ENCODE peak calls at places on chromosomes 3 and 15, in five cellular contexts. N, F, P, A and H are unnamed samples. For H3K4me1 and H3K36me3, the result is how much of the 10 kb centered on the place peaks cover.

GRCh38 chr3:113832477-113833164 is 6.0 kb upstream of the GRAMD1C start:
- DNase-seq in N (no peak), P (no peak), F (no peak), A (peak), H (no peak)

GRCh38 chr3:14137004-14137403 is 12.2 kb downstream of the TMEM43 start:
- DNase-seq in A (no peak), F (no peak), P (peak), N (no peak), H (no peak)

GRCh38 chr3:126432361-126432760 is 37.7 kb downstream of the CFAP100 start:
- DNase-seq in F (no peak), A (peak), N (no peak), P (peak), H (no peak)

GRCh38 chr15:85179700-85180099 is 198.0 kb downstream of the PDE8A start:
- DNase-seq in F (no peak), N (no peak), P (no peak), A (no peak), H (no peak)

GRCh38 chr3:41693799-41694198 is 268.1 kb downstream of the ULK4 start:
- DNase-seq in N (no peak), A (no peak), F (no peak), P (no peak), H (peak)

GRCh38 chr3:142853270-142854163 is 35.4 kb downstream of the PCOLCE2 start:
- DNase-seq in A (peak), N (peak), P (peak), F (no peak), H (peak)

GRCh38 chr15:85504739-85505676 is 124.6 kb downstream of the AKAP13 start:
- DNase-seq in A (peak), F (peak), P (peak), N (peak), H (peak)

GRCh38 chr3:197547618-197548017 is 8.2 kb downstream of the BDH1 start:
- DNase-seq in N (peak), P (no peak), A (no peak), F (no peak), H (no peak)

GRCh38 chr3:148455098-148455497 is 242.6 kb upstream of the AGTR1 start:
- DNase-seq in F (no peak), A (no peak), N (peak), P (no peak), H (no peak)

GRCh38 chr3:170228093-170228766 is 6.0 kb downstream of the PRKCI start:
- DNase-seq in P (peak), A (peak), F (no peak), N (no peak), H (peak)

GRCh38 chr15:23035964-23036566 is 3.3 kb downstream of the TUBGCP5 start:
- DNase-seq in N (peak), A (peak), P (peak), F (peak), H (peak)

GRCh38 chr15:45177285-45177684 is 10.5 kb downstream of the SHF start:
- DNase-seq in F (no peak), A (no peak), P (peak), N (no peak), H (no peak)

GRCh38 chr3:26522919-26523318 is 99.7 kb upstream of the LRRC3B start:
- DNase-seq in N (no peak), P (no peak), F (no peak), A (no peak), H (no peak)

GRCh38 chr15:25734680-25735355 is 128.3 kb downstream of the ATP10A start:
- DNase-seq in A (no peak), F (peak), N (no peak), P (no peak), H (no peak)

GRCh38 chr3:189049458-189050231 is 122.1 kb upstream of the TPRG1 start:
- DNase-seq in N (no peak), P (no peak), F (no peak), A (no peak), H (no peak)

GRCh38 chr3:36993326-36994283 is at the start of gene MLH1:
- DNase-seq in F (peak), P (peak), A (peak), N (peak), H (peak)

GRCh38 chr3:114872056-114872455 is 275.0 kb downstream of the ZBTB20 start:
- DNase-seq in P (no peak), N (no peak), A (peak), F (no peak), H (no peak)

GRCh38 chr15:66803182-66803729 is 101.2 kb downstream of the SMAD6 start:
- DNase-seq in A (peak), N (peak), P (peak), F (peak), H (peak)

GRCh38 chr3:187986514-187986934 is 167.4 kb upstream of the LPP start:
- DNase-seq in F (no peak), N (no peak), A (peak), P (peak), H (peak)

GRCh38 chr3:148880681-148881080 is 15.6 kb downstream of the CPA3 start:
- DNase-seq in F (no peak), N (no peak), P (no peak), A (no peak), H (no peak)

GRCh38 chr3:20645340-20645739 is 459.3 kb upstream of the SGO1 start:
- DNase-seq in N (no peak), P (no peak), A (no peak), F (no peak), H (no peak)

GRCh38 chr3:119205685-119206084 is 32.3 kb downstream of the UPK1B start:
- DNase-seq in F (no peak), P (no peak), A (no peak), N (no peak), H (no peak)

GRCh38 chr3:43405888-43406636 is 119.7 kb downstream of the SNRK start:
- DNase-seq in P (no peak), F (no peak), A (peak), N (no peak), H (no peak)

GRCh38 chr15:33101036-33101435 is 93.5 kb downstream of the FMN1 start:
- DNase-seq in N (no peak), F (no peak), A (no peak), P (no peak), H (no peak)

GRCh38 chr3:183295211-183295610 is 42.2 kb downstream of the B3GNT5 start:
- DNase-seq in A (peak), P (peak), N (no peak), F (peak), H (peak)

GRCh38 chr15:83475551-83475950 is 28.4 kb downstream of the SH3GL3 start:
- DNase-seq in P (peak), A (peak), N (no peak), F (no peak), H (peak)

DNA sequence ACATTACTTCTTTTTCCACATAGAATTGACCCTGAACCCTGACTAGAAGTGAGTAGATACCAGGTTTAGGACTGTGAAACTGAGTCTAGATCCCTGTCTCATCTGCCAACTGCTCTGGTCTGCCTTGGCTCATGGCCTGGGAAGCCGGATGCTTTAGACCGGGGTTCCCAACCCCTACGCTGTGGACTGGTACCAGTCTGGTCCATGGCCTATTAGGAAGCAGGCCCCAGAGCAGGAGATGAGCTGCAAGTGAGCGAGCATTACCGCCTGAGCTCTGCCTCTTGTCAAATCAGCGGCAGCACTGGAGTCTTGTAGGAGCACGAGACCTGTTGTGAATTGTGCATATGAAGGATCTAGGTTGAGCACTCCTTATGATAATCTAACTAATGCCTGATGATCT is 734.2 kb downstream of the AGBL1 start:
- DNase-seq in A (no peak), P (no peak), N (no peak), F (no peak), H (no peak)
- H3K4me1 ChIP-seq in A (under half), P (under half), N (under half), F (under half), H (under half)

GRCh38 chr15:101565377-101565776 is 75.9 kb upstream of the PCSK6 start:
- DNase-seq in F (no peak), N (no peak), P (no peak), A (no peak), H (no peak)

GRCh38 chr15:101562428-101563059 is 73.0 kb upstream of the PCSK6 start:
- DNase-seq in A (no peak), N (no peak), F (no peak), P (no peak), H (no peak)

GRCh38 chr15:101561584-101561906 is 72.0 kb upstream of the PCSK6 start:
- DNase-seq in A (no peak), F (peak), P (no peak), N (no peak), H (no peak)

GRCh38 chr15:101560722-101561583 is 71.4 kb upstream of the PCSK6 start:
- DNase-seq in P (no peak), A (no peak), F (no peak), N (no peak), H (no peak)

GRCh38 chr15:101563397-101563796 is 73.9 kb upstream of the PCSK6 start:
- DNase-seq in P (no peak), F (no peak), N (no peak), A (no peak), H (no peak)
- H3K36me3 ChIP-seq in P (under half), F (under half), N (under half), A (under half), H (under half)

DNA sequence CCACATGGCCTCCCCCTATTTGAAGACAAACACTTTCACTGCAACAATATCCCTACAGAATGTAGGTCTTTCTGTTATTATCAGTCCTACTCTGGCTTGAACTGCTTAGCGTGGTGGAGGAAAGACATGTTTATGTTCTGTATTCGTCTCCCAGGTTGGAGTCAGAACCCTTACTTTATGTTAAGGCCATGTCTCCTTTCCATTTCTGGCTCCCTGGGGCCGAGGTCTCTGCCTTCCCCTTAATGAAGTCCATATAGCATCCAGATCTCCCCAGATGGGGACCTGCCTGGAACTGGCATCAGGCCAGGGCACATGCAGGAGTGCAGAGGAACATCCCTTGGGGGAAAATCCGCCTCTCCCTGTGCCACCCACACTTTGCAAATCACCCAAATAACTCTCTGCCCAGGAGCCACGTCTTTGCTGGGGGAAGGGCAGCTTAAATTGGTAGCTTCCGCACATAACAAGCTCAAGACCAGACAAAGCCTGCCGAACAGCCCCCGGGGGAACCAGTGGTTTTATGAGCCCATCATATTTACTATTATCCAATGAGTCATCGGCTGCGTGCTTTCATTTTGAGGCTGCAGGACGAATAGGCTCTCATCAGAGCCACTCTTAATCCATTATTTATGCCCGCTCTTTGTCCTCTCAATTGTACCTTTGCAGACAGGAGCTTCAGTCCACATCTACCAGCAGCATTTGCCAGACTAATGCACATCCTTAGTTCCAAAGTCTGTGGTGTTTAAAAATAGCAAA is 237.0 kb downstream of the UACA start:
- DNase-seq in F (no peak), N (no peak), A (peak), P (peak), H (peak)
- H3K4me3 ChIP-seq in F (no peak), N (no peak), A (peak), P (no peak), H (peak)

GRCh38 chr15:89805241-89806216 is 9.1 kb downstream of the ANPEP start:
- DNase-seq in F (no peak), N (no peak), P (no peak), A (no peak), H (no peak)

GRCh38 chr15:89806217-89806564 is 8.5 kb downstream of the ANPEP start:
- DNase-seq in P (no peak), N (no peak), F (no peak), A (no peak), H (no peak)

GRCh38 chr15:89808160-89808870 is 6.3 kb downstream of the ANPEP start:
- DNase-seq in P (no peak), F (no peak), A (no peak), N (no peak), H (no peak)

GRCh38 chr15:89807689-89808088 is 7.0 kb downstream of the ANPEP start:
- DNase-seq in P (no peak), N (no peak), A (no peak), F (no peak), H (no peak)

GRCh38 chr15:89806565-89807550 is 7.8 kb downstream of the ANPEP start:
- DNase-seq in A (no peak), F (no peak), N (no peak), P (no peak), H (no peak)
- H3K4me1 ChIP-seq in A (under half), F (under half), N (under half), P (under half), H (under half)

DNA sequence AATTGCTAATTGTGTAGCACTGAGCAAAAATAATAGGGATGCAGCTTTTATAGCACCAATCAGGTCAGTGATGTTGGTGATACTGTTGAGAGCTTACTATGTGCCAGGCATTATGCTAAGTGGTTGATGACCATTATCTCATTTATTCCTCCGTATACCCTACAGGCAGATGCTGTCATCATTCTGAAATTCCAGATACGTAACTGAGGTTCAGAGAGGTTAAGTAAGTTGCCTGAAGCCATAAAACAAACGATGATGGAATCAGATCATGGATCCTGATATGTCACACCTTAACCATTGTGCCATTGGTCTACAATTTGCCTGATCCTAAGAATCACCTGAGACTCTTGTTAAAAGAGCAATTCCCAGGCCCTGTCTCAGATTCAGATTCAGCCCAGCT is 49.5 kb downstream of the ST6GAL1 start:
- DNase-seq in P (peak), A (no peak), N (no peak), F (no peak), H (no peak)
- H3K36me3 ChIP-seq in P (under half), A (under half), N (under half), F (under half), H (under half)

GRCh38 chr15:64703632-64703959 is 71.8 kb downstream of the RBPMS2 start:
- DNase-seq in F (no peak), N (no peak), A (no peak), P (no peak), H (no peak)

GRCh38 chr15:64702816-64703631 is 72.4 kb downstream of the RBPMS2 start:
- DNase-seq in P (peak), F (peak), N (peak), A (peak), H (peak)

GRCh38 chr15:64699767-64700388 is 75.5 kb downstream of the RBPMS2 start:
- DNase-seq in N (no peak), F (peak), P (peak), A (peak), H (peak)

GRCh38 chr15:64701482-64701881 is 73.9 kb downstream of the RBPMS2 start:
- DNase-seq in P (no peak), A (no peak), F (no peak), N (no peak), H (peak)

GRCh38 chr15:64701051-64701450 is 74.3 kb downstream of the RBPMS2 start:
- DNase-seq in P (no peak), F (no peak), A (no peak), N (no peak), H (no peak)
- H3K4me3 ChIP-seq in P (peak), F (no peak), A (peak), N (peak), H (peak)

GRCh38 chr3:58039609-58040008 is 31.4 kb downstream of the FLNB start:
- DNase-seq in F (no peak), A (no peak), N (no peak), P (no peak), H (no peak)
- H3K4me1 ChIP-seq in F (under half), A (half or more), N (under half), P (half or more), H (half or more)

GRCh38 chr3:179196700-179197099 is 48.5 kb downstream of the PIK3CA start:
- DNase-seq in F (no peak), P (no peak), A (no peak), N (no peak), H (no peak)

GRCh38 chr3:179194931-179195330 is 46.8 kb downstream of the PIK3CA start:
- DNase-seq in F (no peak), A (no peak), N (no peak), P (no peak), H (no peak)

GRCh38 chr3:179196098-179196497 is 47.9 kb downstream of the PIK3CA start:
- DNase-seq in N (no peak), F (no peak), A (peak), P (peak), H (peak)

DNA sequence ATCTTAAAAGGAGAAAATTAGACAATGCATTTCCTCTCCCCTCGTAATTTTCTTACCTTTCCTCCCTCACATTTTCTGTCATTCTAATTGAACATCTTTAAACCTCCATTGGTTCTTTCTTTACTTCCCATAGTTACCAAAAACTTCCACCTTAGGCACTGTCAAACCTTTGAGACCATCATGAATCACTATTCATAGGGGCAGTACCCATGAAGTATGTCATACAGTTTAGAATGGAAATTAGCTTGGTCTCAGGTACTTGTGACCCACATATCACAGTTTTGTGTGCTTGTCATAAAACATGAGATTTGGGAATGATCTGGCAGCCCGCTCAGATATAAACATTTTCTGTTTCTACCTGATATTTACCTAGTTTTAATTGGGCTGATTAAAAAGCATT is 50.1 kb downstream of the KCNMB3 start:
- DNase-seq in A (no peak), F (no peak), P (no peak), N (no peak), H (no peak)
- H3K36me3 ChIP-seq in A (under half), F (under half), P (under half), N (under half), H (under half)

GRCh38 chr3:193971268-193971751 is 164.6 kb upstream of the HES1 start:
- DNase-seq in F (peak), N (no peak), P (peak), A (peak), H (peak)
- H3K4me3 ChIP-seq in F (no peak), N (no peak), P (no peak), A (no peak), H (no peak)